ENCODE peak calls at places on chromosomes 11 and 22, in six cellular contexts. J is KBM-7, F is psoas muscle, Y is fibroblast of villous mesenchyme, S is hippocampal formation, D is SW 1271. Q is an unnamed sample.

GRCh38 chr11:125569913-125570621 is 790 bp downstream of the EI24 start:
- DNase-seq in J (peak), F (peak), Y (no peak), S (no peak), D (no peak), Q (no peak)

GRCh38 chr11:68840661-68841653 is 759 bp downstream of the CPT1A start:
- DNase-seq in J (no peak), F (peak), Y (peak), S (no peak), D (peak), Q (peak)

GRCh38 chr11:91199866-91200265 is 977.0 kb upstream of the CHORDC1 start:
- DNase-seq in J (no peak), F (no peak), Y (no peak), S (no peak), D (no peak), Q (no peak)

GRCh38 chr11:74662487-74663103 is 68.6 kb downstream of the CHRDL2 start:
- DNase-seq in J (no peak), F (no peak), Y (no peak), S (no peak), D (no peak), Q (no peak)

GRCh38 chr11:69526453-69526810 is 45.0 kb downstream of the LINC01488 start:
- DNase-seq in J (no peak), F (no peak), Y (no peak), S (no peak), D (no peak), Q (no peak)

GRCh38 chr11:15662285-15662684 is 547.6 kb downstream of the INSC start:
- DNase-seq in J (no peak), F (no peak), Y (no peak), S (no peak), D (no peak), Q (no peak)

GRCh38 chr11:73143126-73143838 is 1.2 kb upstream of the FCHSD2 start:
- DNase-seq in J (peak), F (no peak), Y (peak), S (no peak), D (no peak), Q (no peak)

GRCh38 chr11:60251485-60252207 is 8.7 kb upstream of the MS4A4E start:
- DNase-seq in J (peak), F (no peak), Y (peak), S (no peak), D (peak), Q (no peak)

GRCh38 chr22:19454156-19454555 is 6.6 kb upstream of the C22orf39 start:
- DNase-seq in J (no peak), F (no peak), Y (no peak), S (no peak), D (no peak), Q (no peak)